ENCODE peak calls at places on chromosomes 11 and 22, in nine cellular contexts. One of them, this sample, is unnamed.

GRCh38 chr11:83437939-83438338 is 151.8 kb upstream of the CCDC90B start:
- DNase-seq in spleen: no peak
- DNase-seq in endothelial cell of umbilical vein: no peak
- DNase-seq in prostate gland: no peak
- DNase-seq in suprapubic skin: no peak
- DNase-seq in sigmoid colon: no peak
- DNase-seq in HepG2: no peak
- DNase-seq in transverse colon: no peak
- DNase-seq in HCT116: no peak
- DNase-seq in this sample: no peak

GRCh38 chr11:128116447-128117240 is 470.7 kb downstream of the ETS1 start:
- DNase-seq in transverse colon: no peak
- DNase-seq in suprapubic skin: no peak
- DNase-seq in sigmoid colon: no peak
- DNase-seq in prostate gland: no peak
- DNase-seq in spleen: no peak
- DNase-seq in HCT116: no peak
- DNase-seq in endothelial cell of umbilical vein: peak; percentile 3
- DNase-seq in HepG2: no peak
- DNase-seq in this sample: no peak

GRCh38 chr22:27377501-27377900 is 424.1 kb downstream of the MN1 start:
- DNase-seq in spleen: no peak
- DNase-seq in prostate gland: no peak
- DNase-seq in transverse colon: no peak
- DNase-seq in suprapubic skin: no peak
- DNase-seq in HCT116: no peak
- DNase-seq in endothelial cell of umbilical vein: no peak
- DNase-seq in HepG2: no peak
- DNase-seq in sigmoid colon: no peak
- DNase-seq in this sample: peak; percentile 41

GRCh38 chr11:123261345-123262106 is 66.5 kb upstream of the CLMP start:
- DNase-seq in prostate gland: peak; percentile 54
- DNase-seq in HepG2: peak; percentile 40
- DNase-seq in sigmoid colon: peak; percentile 91
- DNase-seq in HCT116: peak; percentile 62
- DNase-seq in spleen: peak; percentile 91
- DNase-seq in endothelial cell of umbilical vein: peak; percentile 68
- DNase-seq in suprapubic skin: peak; percentile 86
- DNase-seq in transverse colon: peak; percentile 85
- DNase-seq in this sample: peak; percentile 84

GRCh38 chr22:40196628-40197027 is 18.9 kb downstream of the TNRC6B start:
- DNase-seq in sigmoid colon: no peak
- DNase-seq in suprapubic skin: no peak
- DNase-seq in spleen: no peak
- DNase-seq in prostate gland: no peak
- DNase-seq in endothelial cell of umbilical vein: peak; percentile 85
- DNase-seq in transverse colon: no peak
- DNase-seq in HCT116: no peak
- DNase-seq in HepG2: no peak
- DNase-seq in this sample: no peak

GRCh38 chr11:111938687-111939160 is 1.6 kb downstream of the DIXDC1 start:
- DNase-seq in transverse colon: no peak
- DNase-seq in suprapubic skin: no peak
- DNase-seq in HepG2: peak; percentile 76
- DNase-seq in endothelial cell of umbilical vein: peak; percentile 64
- DNase-seq in HCT116: no peak
- DNase-seq in spleen: no peak
- DNase-seq in sigmoid colon: no peak
- DNase-seq in prostate gland: no peak
- DNase-seq in this sample: no peak

GRCh38 chr11:105579111-105579510 is 30.8 kb upstream of the GRIA4 start:
- DNase-seq in endothelial cell of umbilical vein: no peak
- DNase-seq in prostate gland: no peak
- DNase-seq in HepG2: no peak
- DNase-seq in sigmoid colon: no peak
- DNase-seq in spleen: no peak
- DNase-seq in suprapubic skin: no peak
- DNase-seq in transverse colon: no peak
- DNase-seq in HCT116: no peak
- DNase-seq in this sample: no peak

GRCh38 chr22:41382098-41382578 is 396 bp downstream of the TEF start:
- DNase-seq in prostate gland: peak; percentile 58
- DNase-seq in sigmoid colon: peak; percentile 91
- DNase-seq in HCT116: no peak
- DNase-seq in HepG2: no peak
- DNase-seq in transverse colon: peak; percentile 74
- DNase-seq in spleen: no peak
- DNase-seq in endothelial cell of umbilical vein: no peak
- DNase-seq in suprapubic skin: peak; percentile 89
- DNase-seq in this sample: peak; percentile 66

GRCh38 chr22:31107206-31108118 is at the start of gene SELENOM:
- DNase-seq in spleen: peak; percentile 97
- DNase-seq in sigmoid colon: peak; percentile 99
- DNase-seq in HepG2: peak; percentile 86
- DNase-seq in transverse colon: peak; percentile 98
- DNase-seq in endothelial cell of umbilical vein: peak; percentile 98
- DNase-seq in suprapubic skin: peak; percentile 98
- DNase-seq in HCT116: peak; percentile 96
- DNase-seq in prostate gland: peak; percentile 98
- DNase-seq in this sample: peak; percentile 97

GRCh38 chr22:31106001-31106571 is 1.3 kb downstream of the SELENOM start:
- DNase-seq in endothelial cell of umbilical vein: no peak
- DNase-seq in spleen: peak; percentile 65
- DNase-seq in HCT116: no peak
- DNase-seq in transverse colon: no peak
- DNase-seq in prostate gland: no peak
- DNase-seq in suprapubic skin: no peak
- DNase-seq in sigmoid colon: peak; percentile 84
- DNase-seq in HepG2: no peak
- DNase-seq in this sample: no peak

GRCh38 chr22:31105282-31105929 is 2.0 kb downstream of the SELENOM start:
- DNase-seq in sigmoid colon: peak; percentile 79
- DNase-seq in endothelial cell of umbilical vein: no peak
- DNase-seq in HepG2: no peak
- DNase-seq in prostate gland: no peak
- DNase-seq in transverse colon: no peak
- DNase-seq in HCT116: no peak
- DNase-seq in suprapubic skin: no peak
- DNase-seq in spleen: peak; percentile 35
- DNase-seq in this sample: no peak

GRCh38 chr22:31104869-31105268 is 2.5 kb downstream of the SELENOM start:
- DNase-seq in suprapubic skin: no peak
- DNase-seq in prostate gland: no peak
- DNase-seq in transverse colon: no peak
- DNase-seq in spleen: peak; percentile 69
- DNase-seq in sigmoid colon: peak; percentile 83
- DNase-seq in HCT116: no peak
- DNase-seq in endothelial cell of umbilical vein: no peak
- DNase-seq in HepG2: no peak
- DNase-seq in this sample: no peak

DNA sequence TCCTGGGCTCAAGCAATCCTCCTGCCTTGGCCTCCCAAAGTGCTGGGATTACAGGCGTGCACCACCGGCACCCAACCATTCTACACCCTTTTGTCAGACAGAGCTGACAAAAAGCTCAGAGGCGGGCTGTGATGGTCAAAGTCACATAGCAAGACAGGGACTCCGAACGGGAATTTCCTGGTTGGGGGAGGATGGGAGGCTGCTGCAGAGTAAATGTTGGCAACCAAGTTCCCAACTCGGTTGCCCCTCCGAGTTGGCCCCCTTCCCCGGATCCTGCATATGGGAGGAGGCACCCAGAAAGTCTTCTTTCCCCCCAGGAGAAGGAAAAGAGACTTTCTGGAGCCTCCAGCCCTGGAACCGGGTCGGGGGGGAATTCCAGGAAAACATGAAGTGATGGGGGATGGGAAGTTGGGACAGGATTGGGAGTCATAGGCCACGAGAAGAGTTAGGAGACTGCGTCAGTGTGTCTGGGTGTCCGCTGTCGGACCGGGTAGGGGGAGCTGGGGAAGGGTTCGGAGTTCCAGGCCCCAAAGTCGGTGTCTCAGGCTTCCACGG is 640 bp downstream of the SELENOM start:
- DNase-seq in suprapubic skin: no peak
- DNase-seq in sigmoid colon: peak; percentile 82
- DNase-seq in spleen: no peak
- DNase-seq in HCT116: no peak
- DNase-seq in transverse colon: no peak
- DNase-seq in prostate gland: no peak
- DNase-seq in endothelial cell of umbilical vein: no peak
- DNase-seq in HepG2: no peak
- DNase-seq in this sample: no peak
- H3K27ac ChIP-seq in suprapubic skin: peak overlapping the region; percentile 91
- H3K27ac ChIP-seq in sigmoid colon: peak overlapping the region; percentile 96
- H3K27ac ChIP-seq in spleen: peak overlapping the region; percentile 85
- H3K27ac ChIP-seq in HCT116: peak overlapping the region; percentile 75
- H3K27ac ChIP-seq in transverse colon: peak overlapping the region; percentile 97
- H3K27ac ChIP-seq in prostate gland: peak overlapping the region; percentile 90
- H3K27ac ChIP-seq in endothelial cell of umbilical vein: peak overlapping the region; percentile 64
- H3K27ac ChIP-seq in HepG2: no peak overlapping the region
- H3K27ac ChIP-seq in this sample: peak overlapping the region; percentile 98

GRCh38 chr11:12154871-12155668 is 44.7 kb downstream of the MICAL2 start:
- DNase-seq in endothelial cell of umbilical vein: no peak
- DNase-seq in HepG2: no peak
- DNase-seq in suprapubic skin: no peak
- DNase-seq in prostate gland: no peak
- DNase-seq in HCT116: no peak
- DNase-seq in transverse colon: no peak
- DNase-seq in sigmoid colon: no peak
- DNase-seq in spleen: peak; percentile 21
- DNase-seq in this sample: no peak

GRCh38 chr11:12158926-12159325 is 48.5 kb downstream of the MICAL2 start:
- DNase-seq in HepG2: no peak
- DNase-seq in HCT116: no peak
- DNase-seq in sigmoid colon: no peak
- DNase-seq in transverse colon: no peak
- DNase-seq in prostate gland: no peak
- DNase-seq in suprapubic skin: no peak
- DNase-seq in endothelial cell of umbilical vein: no peak
- DNase-seq in spleen: no peak
- DNase-seq in this sample: no peak

GRCh38 chr11:12156301-12157140 is 46.1 kb downstream of the MICAL2 start:
- DNase-seq in HepG2: no peak
- DNase-seq in prostate gland: no peak
- DNase-seq in sigmoid colon: peak; percentile 71
- DNase-seq in suprapubic skin: no peak
- DNase-seq in HCT116: no peak
- DNase-seq in transverse colon: no peak
- DNase-seq in spleen: peak; percentile 52
- DNase-seq in endothelial cell of umbilical vein: no peak
- DNase-seq in this sample: no peak

GRCh38 chr11:12155696-12156095 is 45.3 kb downstream of the MICAL2 start:
- DNase-seq in sigmoid colon: no peak
- DNase-seq in HepG2: no peak
- DNase-seq in HCT116: no peak
- DNase-seq in transverse colon: no peak
- DNase-seq in endothelial cell of umbilical vein: no peak
- DNase-seq in suprapubic skin: no peak
- DNase-seq in prostate gland: no peak
- DNase-seq in spleen: peak; percentile 40
- DNase-seq in this sample: no peak

DNA sequence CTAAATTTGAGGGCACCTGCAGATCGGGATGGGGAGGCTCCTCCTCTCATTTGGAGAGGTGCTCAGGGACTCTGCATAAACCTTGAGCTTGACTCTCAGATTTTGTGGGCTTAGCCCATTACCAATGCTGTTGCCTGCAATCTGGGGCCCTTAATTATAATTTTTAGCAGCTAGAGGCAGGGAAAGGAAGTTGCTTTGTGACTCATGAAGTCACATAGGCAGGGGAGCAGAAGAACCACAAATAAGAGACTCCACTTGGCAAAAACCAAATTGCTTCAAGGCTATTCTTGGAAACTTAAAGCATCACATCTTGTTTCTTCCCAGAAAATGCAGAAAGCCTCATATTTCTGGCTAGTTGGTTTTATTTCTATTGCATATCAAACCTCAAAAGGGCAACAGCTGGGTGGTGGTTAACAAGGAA is 46.9 kb downstream of the MICAL2 start:
- DNase-seq in sigmoid colon: no peak
- DNase-seq in spleen: no peak
- DNase-seq in transverse colon: no peak
- DNase-seq in HepG2: no peak
- DNase-seq in suprapubic skin: no peak
- DNase-seq in HCT116: no peak
- DNase-seq in endothelial cell of umbilical vein: peak; percentile 29
- DNase-seq in prostate gland: no peak
- DNase-seq in this sample: no peak
- TF ChIP-seq POLR2A in sigmoid colon: no peak
- TF ChIP-seq POLR2A in spleen: no peak
- TF ChIP-seq POLR2A in transverse colon: no peak
- TF ChIP-seq POLR2A in HepG2: no peak
- TF ChIP-seq POLR2A in suprapubic skin: no peak
- TF ChIP-seq POLR2A in HCT116: no peak
- TF ChIP-seq POLR2A in endothelial cell of umbilical vein: no peak
- TF ChIP-seq POLR2A in prostate gland: no peak
- TF ChIP-seq POLR2A in this sample: no peak

GRCh38 chr11:27721505-27722116 is 21.4 kb upstream of the BDNF start:
- DNase-seq in spleen: no peak
- DNase-seq in sigmoid colon: no peak
- DNase-seq in HepG2: no peak
- DNase-seq in suprapubic skin: no peak
- DNase-seq in endothelial cell of umbilical vein: no peak
- DNase-seq in transverse colon: no peak
- DNase-seq in prostate gland: no peak
- DNase-seq in HCT116: no peak
- DNase-seq in this sample: no peak
- TF ChIP-seq POLR2AphosphoS5 in spleen: no peak
- TF ChIP-seq POLR2AphosphoS5 in sigmoid colon: no peak
- TF ChIP-seq POLR2AphosphoS5 in HepG2: no peak
- TF ChIP-seq POLR2AphosphoS5 in suprapubic skin: no peak
- TF ChIP-seq POLR2AphosphoS5 in endothelial cell of umbilical vein: no peak
- TF ChIP-seq POLR2AphosphoS5 in transverse colon: no peak
- TF ChIP-seq POLR2AphosphoS5 in prostate gland: no peak
- TF ChIP-seq POLR2AphosphoS5 in HCT116: no peak
- TF ChIP-seq POLR2AphosphoS5 in this sample: no peak

GRCh38 chr11:133950874-133951483 is 5.8 kb downstream of the IGSF9B start:
- DNase-seq in sigmoid colon: no peak
- DNase-seq in endothelial cell of umbilical vein: no peak
- DNase-seq in transverse colon: no peak
- DNase-seq in HepG2: no peak
- DNase-seq in prostate gland: no peak
- DNase-seq in suprapubic skin: no peak
- DNase-seq in spleen: no peak
- DNase-seq in HCT116: no peak
- DNase-seq in this sample: no peak
- H3K27ac ChIP-seq in sigmoid colon: peak overlapping the region; percentile 81
- H3K27ac ChIP-seq in endothelial cell of umbilical vein: no peak overlapping the region
- H3K27ac ChIP-seq in transverse colon: peak overlapping the region; percentile 73
- H3K27ac ChIP-seq in HepG2: no peak overlapping the region
- H3K27ac ChIP-seq in prostate gland: peak overlapping the region; percentile 39
- H3K27ac ChIP-seq in suprapubic skin: no peak overlapping the region
- H3K27ac ChIP-seq in spleen: no peak overlapping the region
- H3K27ac ChIP-seq in HCT116: no peak overlapping the region
- H3K27ac ChIP-seq in this sample: peak overlapping the region; percentile 73

This sample was measured in stomach.